ENCODE peak calls at places on chromosomes 5 and 9, in seven cellular contexts. Z, O, R, A, S, W and E are unnamed samples.

GRCh38 chr5:74167206-74167929 is 473.2 kb downstream of the ENC1 start:
- DNase-seq in O (no peak), W (peak; percentile 63), Z (peak; percentile 71), R (no peak), A (no peak), S (no peak), E (peak; percentile 69)

GRCh38 chr5:128097781-128098180 is 14.2 kb downstream of the SLC12A2 start:
- DNase-seq in Z (no peak), R (no peak), A (no peak), W (no peak), O (no peak), S (no peak), E (no peak)

GRCh38 chr5:170168797-170169196 is 63.1 kb downstream of the FOXI1 start:
- DNase-seq in A (no peak), O (no peak), Z (no peak), S (no peak), W (no peak), R (no peak), E (no peak)

GRCh38 chr5:74765201-74765600 is 1.7 kb downstream of the GFM2 start:
- DNase-seq in O (no peak), S (no peak), Z (peak; percentile 29), W (peak; percentile 8), R (no peak), A (no peak), E (peak; percentile 13)

GRCh38 chr9:109110326-109111014 is 9.3 kb downstream of the TMEM245 start:
- DNase-seq in O (no peak), W (peak; percentile 60), Z (peak; percentile 76), R (peak; percentile 38), S (no peak), A (peak; percentile 35), E (peak; percentile 61)

GRCh38 chr9:120711841-120712538 is 2.3 kb downstream of the MEGF9 start:
- DNase-seq in O (no peak), S (no peak), A (no peak), R (no peak), W (no peak), Z (no peak), E (no peak)

GRCh38 chr5:125274938-125275759 is 528.7 kb upstream of the ZNF608 start:
- DNase-seq in Z (peak; percentile 86), W (no peak), O (no peak), R (no peak), A (no peak), S (no peak), E (peak; percentile 33)

GRCh38 chr5:149125386-149125891 is 15.9 kb upstream of the ABLIM3 start:
- DNase-seq in O (no peak), R (no peak), Z (peak; percentile 46), S (no peak), A (no peak), W (no peak), E (peak; percentile 14)

GRCh38 chr5:42995152-42995751 is 44.9 kb downstream of the ANXA2R start:
- DNase-seq in R (no peak), O (no peak), W (peak; percentile 60), A (no peak), Z (peak; percentile 52), S (no peak), E (peak; percentile 40)

DNA sequence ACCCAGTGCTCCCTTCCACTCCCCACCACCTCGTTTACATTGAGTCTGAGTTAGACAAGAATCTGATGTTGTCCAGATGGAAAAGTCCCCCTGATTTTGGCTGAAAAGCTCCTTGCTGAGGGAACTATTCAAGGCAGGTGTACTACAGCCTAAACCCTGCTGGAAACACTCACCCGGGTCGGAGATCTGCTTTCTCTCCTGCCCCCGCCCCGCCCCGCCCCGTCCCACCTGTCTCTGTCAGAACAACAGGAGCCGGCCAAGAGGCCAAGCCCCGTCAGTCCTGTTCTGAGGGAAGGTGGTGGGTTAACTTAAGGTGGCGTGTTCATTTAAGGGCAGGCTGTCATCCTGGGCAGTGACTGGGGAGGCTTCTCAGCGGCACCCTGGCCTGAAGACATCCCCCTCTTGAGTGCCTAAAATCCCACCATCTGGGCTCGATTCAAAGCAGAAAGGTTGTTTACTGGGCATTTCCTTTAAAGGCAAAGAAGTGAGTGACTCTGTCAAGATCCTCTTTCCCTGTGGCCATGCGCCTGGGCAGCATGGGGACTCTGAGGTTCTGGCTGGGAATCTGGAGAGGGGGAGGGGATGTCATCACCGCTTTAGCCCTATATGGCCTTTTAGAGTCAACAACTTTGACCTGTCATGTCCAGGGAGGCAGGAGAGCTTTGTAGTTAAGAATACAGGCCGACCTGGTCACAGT is 71.1 kb upstream of the NEURL1B start:
- DNase-seq in A (no peak), W (no peak), Z (no peak), R (no peak), O (no peak), S (no peak), E (no peak)
- TF ChIP-seq CTCF in A (no peak), W (no peak), Z (no peak), R (no peak), O (no peak), S (no peak), E (no peak)

DNA sequence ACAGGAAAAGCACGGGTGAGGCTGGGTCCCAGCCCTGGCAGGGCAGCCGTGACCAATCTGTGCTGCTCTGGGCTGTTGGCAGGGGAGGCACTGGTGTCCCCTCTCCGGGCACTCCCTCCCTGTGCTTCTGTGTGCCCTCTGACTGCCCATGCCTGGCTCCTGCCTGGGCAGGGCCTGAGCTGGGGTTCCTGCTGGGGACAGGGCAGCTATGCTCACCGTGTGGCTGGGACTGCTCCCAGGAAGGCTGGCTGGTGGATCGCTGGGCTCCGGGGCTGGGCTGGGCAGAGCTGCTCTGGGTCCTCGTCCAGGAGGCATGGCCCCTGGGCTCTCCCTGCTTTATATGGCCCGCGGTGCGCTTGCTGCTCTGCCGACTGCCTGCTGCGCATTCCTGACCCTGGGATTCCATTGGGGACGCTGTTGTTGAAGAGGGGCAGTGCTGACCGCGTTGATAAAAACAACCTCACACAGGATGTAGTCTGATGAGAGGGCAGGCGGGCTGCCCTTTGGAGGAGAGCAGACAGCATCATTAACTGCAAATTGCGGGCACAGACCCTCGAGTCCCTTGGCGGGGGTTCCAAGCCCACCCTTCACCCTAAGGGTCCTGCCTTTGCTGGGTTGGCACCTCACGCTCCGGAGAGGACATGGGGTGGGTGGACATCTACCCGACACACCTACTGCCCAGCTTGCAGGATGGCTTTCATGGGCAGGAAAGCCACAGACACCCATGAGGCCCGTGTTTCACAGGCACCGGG is 955 bp downstream of the QRFP start:
- DNase-seq in W (no peak), S (no peak), A (no peak), Z (peak; percentile 48), O (no peak), R (no peak), E (no peak)
- TF ChIP-seq CTCF in W (no peak), S (no peak), A (no peak), Z (peak; percentile 1), O (no peak), R (no peak), E (no peak)

DNA sequence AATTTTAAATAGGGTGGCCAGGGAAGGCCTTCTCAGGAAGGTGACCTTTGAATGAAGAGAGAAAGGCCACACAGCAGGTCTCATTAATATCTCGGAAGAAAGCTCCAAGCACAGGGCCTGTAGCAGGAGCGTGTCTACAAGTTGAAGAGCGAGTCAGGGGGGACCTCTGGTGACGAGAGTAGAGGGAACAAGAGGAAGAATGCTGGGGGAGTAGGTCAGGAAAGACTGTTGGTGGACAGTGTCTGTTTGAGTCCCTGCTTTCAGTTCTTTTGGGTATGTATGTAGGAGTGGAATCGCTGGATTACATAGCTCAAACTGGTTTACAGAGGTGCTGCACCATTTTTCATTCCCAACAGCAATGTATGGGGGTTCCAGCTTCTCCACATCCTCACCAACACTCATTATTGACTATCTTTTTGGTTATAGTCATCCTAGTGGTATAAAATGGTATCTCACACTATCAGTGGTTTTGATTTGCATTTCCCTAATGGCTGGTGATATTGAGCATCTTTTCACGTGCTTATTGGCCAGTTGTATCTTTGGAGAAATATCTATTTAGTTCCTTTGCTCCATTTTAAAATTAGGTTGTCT is 55.8 kb downstream of the NUP214 start:
- DNase-seq in S (no peak), A (no peak), W (no peak), O (no peak), R (no peak), Z (no peak), E (no peak)
- TF ChIP-seq CTCF in S (no peak), A (no peak), W (peak; percentile 26), O (no peak), R (peak; percentile 0), Z (no peak), E (no peak)

GRCh38 chr5:140828402-140828737 is 610 bp downstream of the PCDHA6 start:
- DNase-seq in Z (no peak), W (no peak), S (no peak), R (no peak), A (no peak), O (no peak), E (no peak)
- TF ChIP-seq CTCF in Z (no peak), W (no peak), S (no peak), R (no peak), A (no peak), O (no peak), E (no peak)

GRCh38 chr5:71782771-71783770 is 64.0 kb downstream of the CARTPT start:
- DNase-seq in Z (peak; percentile 88), A (peak; percentile 75), W (peak; percentile 74), O (peak; percentile 70), S (peak; percentile 91), R (peak; percentile 68), E (peak; percentile 85)
- TF ChIP-seq CTCF in Z (peak; percentile 93), A (peak; percentile 47), W (peak; percentile 94), O (peak; percentile 31), S (peak; percentile 89), R (peak; percentile 88), E (peak; percentile 88)

GRCh38 chr5:110268985-110269384 is 457.5 kb downstream of the TMEM232 start:
- DNase-seq in A (no peak), O (no peak), W (no peak), R (no peak), Z (no peak), S (no peak), E (no peak)

GRCh38 chr5:110269478-110270142 is 456.9 kb downstream of the TMEM232 start:
- DNase-seq in S (no peak), W (peak; percentile 66), Z (no peak), A (no peak), R (no peak), O (no peak), E (no peak)

GRCh38 chr5:110265199-110265598 is 461.3 kb downstream of the TMEM232 start:
- DNase-seq in Z (no peak), A (no peak), O (no peak), W (no peak), S (no peak), R (no peak), E (no peak)

GRCh38 chr5:110268283-110268682 is 458.2 kb downstream of the TMEM232 start:
- DNase-seq in R (no peak), S (no peak), Z (no peak), A (no peak), W (no peak), O (no peak), E (no peak)

DNA sequence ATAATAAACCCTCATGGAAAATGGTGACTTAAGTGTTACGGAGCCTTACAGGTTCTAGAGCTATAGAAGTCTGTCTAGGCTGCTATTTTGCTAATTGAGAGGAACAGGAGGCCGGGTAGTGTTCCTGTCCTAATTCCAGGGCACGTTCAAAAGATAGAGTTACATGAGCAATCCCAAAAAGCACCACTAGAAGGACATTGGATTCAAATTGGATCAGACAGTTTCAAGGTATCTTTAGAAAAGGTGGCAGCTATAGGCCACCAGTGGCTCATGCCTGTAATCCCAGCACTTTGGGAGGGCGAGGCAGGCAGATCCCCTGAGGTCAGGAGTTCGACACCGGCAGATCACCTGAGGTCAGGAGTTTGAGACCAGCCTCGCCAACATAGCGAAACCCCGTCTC is 458.8 kb downstream of the TMEM232 start:
- DNase-seq in S (no peak), W (no peak), A (no peak), R (no peak), O (no peak), Z (no peak), E (no peak)
- TF ChIP-seq CTCF in S (no peak), W (no peak), A (no peak), R (no peak), O (no peak), Z (peak; percentile 1), E (no peak)